ENCODE peak calls at places on chromosomes 16 and 17, in six cellular contexts. V is NCI-H774, E is kidney tubule cell, J is adipocyte, I is foreskin melanocyte, P is NB4. C is an unnamed sample.

GRCh38 chr17:2150871-2151270 is 96.0 kb downstream of the HIC1 start:
- DNase-seq in I (no peak), V (no peak), J (no peak), E (no peak), P (no peak), C (no peak)

GRCh38 chr16:47424846-47425245 is 36.0 kb downstream of the ITFG1 start:
- DNase-seq in P (no peak), V (no peak), I (no peak), E (no peak), J (no peak), C (no peak)

GRCh38 chr16:89256651-89257254 is 39.2 kb downstream of the ZNF778 start:
- DNase-seq in P (peak; percentile 62), V (peak; percentile 19), E (peak; percentile 77), I (no peak), J (peak; percentile 86), C (no peak)

GRCh38 chr17:27402943-27403342 is 53.3 kb upstream of the KSR1 start:
- DNase-seq in J (no peak), V (no peak), I (no peak), P (no peak), E (no peak), C (no peak)

GRCh38 chr17:50779747-50780363 is 12.5 kb upstream of the ANKRD40CL start:
- DNase-seq in E (no peak), V (no peak), P (no peak), J (no peak), I (no peak), C (peak; percentile 20)

GRCh38 chr16:25027781-25028180 is 12.6 kb upstream of the ARHGAP17 start:
- DNase-seq in J (no peak), I (no peak), E (no peak), V (no peak), P (no peak), C (no peak)

GRCh38 chr17:79677646-79678045 is 53.1 kb upstream of the ENPP7 start:
- DNase-seq in I (no peak), V (no peak), E (no peak), P (no peak), J (no peak), C (no peak)

GRCh38 chr16:53358884-53359283 is 75.4 kb upstream of the RBL2 start:
- DNase-seq in P (peak; percentile 65), E (no peak), J (no peak), I (no peak), V (no peak), C (peak; percentile 87)

GRCh38 chr17:50055055-50055425 is 870 bp upstream of the ITGA3 start:
- DNase-seq in J (peak; percentile 44), P (no peak), V (peak; percentile 97), I (no peak), E (peak; percentile 96), C (no peak)

GRCh38 chr17:36008998-36009665 is 7.8 kb upstream of the CCL15 start:
- DNase-seq in E (no peak), P (peak; percentile 23), I (no peak), J (no peak), V (no peak), C (peak; percentile 82)

GRCh38 chr17:18315498-18316360 is 636 bp downstream of the SMCR8 start:
- DNase-seq in P (peak; percentile 82), V (no peak), I (no peak), J (no peak), E (no peak), C (peak; percentile 74)

GRCh38 chr16:22373662-22374310 is 633 bp downstream of the CDR2 start:
- DNase-seq in V (no peak), P (peak; percentile 52), I (peak; percentile 19), J (peak; percentile 67), E (peak; percentile 41), C (peak; percentile 70)

GRCh38 chr16:589658-590159 is at the start of gene RAB40C:
- DNase-seq in V (peak; percentile 85), E (peak; percentile 98), J (peak; percentile 99), I (peak; percentile 94), P (peak; percentile 96), C (peak; percentile 99)

GRCh38 chr16:88103581-88104188 is 152.5 kb downstream of the BANP start:
- DNase-seq in I (no peak), E (no peak), P (no peak), V (no peak), J (no peak), C (no peak)

GRCh38 chr17:66777689-66778225 is 57.2 kb upstream of the CACNG5 start:
- DNase-seq in P (no peak), J (peak; percentile 28), V (peak; percentile 60), E (peak; percentile 6), I (peak; percentile 79), C (peak; percentile 95)

GRCh38 chr17:34025179-34025551 is 229.9 kb upstream of the CCL2 start:
- DNase-seq in P (no peak), I (no peak), V (no peak), J (no peak), E (no peak), C (no peak)

GRCh38 chr16:80527297-80527696 is 13.5 kb upstream of the DYNLRB2 start:
- DNase-seq in E (peak; percentile 51), J (peak; percentile 17), P (peak; percentile 66), I (no peak), V (no peak), C (peak; percentile 83)

GRCh38 chr17:51997723-51998122 is 160.8 kb downstream of the CA10 start:
- DNase-seq in V (peak; percentile 15), P (no peak), J (no peak), E (no peak), I (no peak), C (no peak)

GRCh38 chr17:16925461-16926060 is 46.4 kb downstream of the TNFRSF13B start:
- DNase-seq in V (no peak), I (no peak), J (no peak), E (no peak), P (no peak), C (no peak)

GRCh38 chr16:77596243-77596642 is 126.1 kb upstream of the NUDT7 start:
- DNase-seq in V (no peak), E (no peak), J (no peak), I (no peak), P (no peak), C (no peak)

GRCh38 chr17:61495161-61495857 is 43.1 kb downstream of the TBX4 start:
- DNase-seq in I (no peak), J (no peak), E (no peak), P (peak; percentile 60), V (no peak), C (no peak)

GRCh38 chr17:57599271-57600045 is 145.6 kb downstream of the CCDC182 start:
- DNase-seq in V (no peak), I (no peak), E (no peak), J (no peak), P (peak; percentile 52), C (peak; percentile 72)